ENCODE peak calls at places on chromosomes 12 and 14, in six cellular contexts. One of them, this sample, is unnamed. For H3K9me3, the result is how much of the 10 kb centered on the place peaks cover.

GRCh38 chr12:131115766-131116165 is 162.1 kb downstream of the ADGRD1 start:
- DNase-seq in suprapubic skin: no peak
- DNase-seq in HCT116: no peak
- DNase-seq in stomach: no peak
- DNase-seq in H1: no peak
- DNase-seq in spleen: no peak
- DNase-seq in this sample: no peak

GRCh38 chr14:22819191-22819988 is 4.2 kb upstream of the SLC7A7 start:
- DNase-seq in suprapubic skin: no peak
- DNase-seq in HCT116: no peak
- DNase-seq in stomach: peak
- DNase-seq in H1: no peak
- DNase-seq in spleen: peak
- DNase-seq in this sample: no peak

GRCh38 chr14:33862261-33862802 is 88.5 kb downstream of the EGLN3 start:
- DNase-seq in suprapubic skin: no peak
- DNase-seq in HCT116: no peak
- DNase-seq in stomach: no peak
- DNase-seq in H1: no peak
- DNase-seq in spleen: no peak
- DNase-seq in this sample: no peak

GRCh38 chr12:87272846-87273245 is 756.4 kb downstream of the C12orf50 start:
- DNase-seq in suprapubic skin: no peak
- DNase-seq in HCT116: no peak
- DNase-seq in stomach: no peak
- DNase-seq in H1: no peak
- DNase-seq in spleen: no peak
- DNase-seq in this sample: no peak

GRCh38 chr14:89315493-89316456 is 101.3 kb downstream of the FOXN3 start:
- DNase-seq in suprapubic skin: no peak
- DNase-seq in HCT116: no peak
- DNase-seq in stomach: no peak
- DNase-seq in H1: no peak
- DNase-seq in spleen: no peak
- DNase-seq in this sample: no peak

GRCh38 chr12:115433014-115433634 is 749.1 kb upstream of the TBX3 start:
- DNase-seq in suprapubic skin: no peak
- DNase-seq in HCT116: no peak
- DNase-seq in stomach: no peak
- DNase-seq in H1: no peak
- DNase-seq in spleen: no peak
- DNase-seq in this sample: no peak

GRCh38 chr12:8996682-8997405 is 7.5 kb downstream of the KLRG1 start:
- DNase-seq in suprapubic skin: no peak
- DNase-seq in HCT116: no peak
- DNase-seq in stomach: no peak
- DNase-seq in H1: no peak
- DNase-seq in spleen: no peak
- DNase-seq in this sample: no peak

GRCh38 chr14:64728106-64728505 is 23.9 kb downstream of the PLEKHG3 start:
- DNase-seq in suprapubic skin: no peak
- DNase-seq in HCT116: no peak
- DNase-seq in stomach: no peak
- DNase-seq in H1: no peak
- DNase-seq in spleen: peak
- DNase-seq in this sample: no peak

GRCh38 chr14:103530390-103530789 is 1.4 kb downstream of the TRMT61A start:
- DNase-seq in suprapubic skin: no peak
- DNase-seq in HCT116: no peak
- DNase-seq in stomach: no peak
- DNase-seq in H1: no peak
- DNase-seq in spleen: peak
- DNase-seq in this sample: no peak

GRCh38 chr12:105218434-105218833 is 17.5 kb downstream of the APPL2 start:
- DNase-seq in suprapubic skin: no peak
- DNase-seq in HCT116: no peak
- DNase-seq in stomach: no peak
- DNase-seq in H1: no peak
- DNase-seq in spleen: no peak
- DNase-seq in this sample: no peak

GRCh38 chr12:131559517-131560516 is 151.1 kb upstream of the SFSWAP start:
- DNase-seq in suprapubic skin: no peak
- DNase-seq in HCT116: peak
- DNase-seq in stomach: no peak
- DNase-seq in H1: no peak
- DNase-seq in spleen: no peak
- DNase-seq in this sample: no peak

GRCh38 chr12:627863-628805 is 35.1 kb downstream of the NINJ2 start:
- DNase-seq in suprapubic skin: no peak
- DNase-seq in HCT116: no peak
- DNase-seq in stomach: no peak
- DNase-seq in H1: no peak
- DNase-seq in spleen: no peak
- DNase-seq in this sample: no peak

GRCh38 chr12:123089631-123090353 is 61.1 kb downstream of the PITPNM2 start:
- DNase-seq in suprapubic skin: no peak
- DNase-seq in HCT116: peak
- DNase-seq in stomach: no peak
- DNase-seq in H1: no peak
- DNase-seq in spleen: no peak
- DNase-seq in this sample: no peak

GRCh38 chr12:91778091-91778819 is 367.4 kb downstream of the BTG1 start:
- DNase-seq in suprapubic skin: no peak
- DNase-seq in HCT116: peak
- DNase-seq in stomach: no peak
- DNase-seq in H1: no peak
- DNase-seq in spleen: no peak
- DNase-seq in this sample: no peak

GRCh38 chr12:133204264-133204603 is 22.9 kb downstream of the ZNF268 start:
- DNase-seq in suprapubic skin: no peak
- DNase-seq in HCT116: no peak
- DNase-seq in stomach: no peak
- DNase-seq in H1: no peak
- DNase-seq in spleen: no peak
- DNase-seq in this sample: no peak

GRCh38 chr12:133203344-133204263 is 22.3 kb downstream of the ZNF268 start:
- DNase-seq in suprapubic skin: no peak
- DNase-seq in HCT116: no peak
- DNase-seq in stomach: no peak
- DNase-seq in H1: no peak
- DNase-seq in spleen: no peak
- DNase-seq in this sample: no peak

GRCh38 chr12:133201888-133202287 is 20.6 kb downstream of the ZNF268 start:
- DNase-seq in suprapubic skin: no peak
- DNase-seq in HCT116: no peak
- DNase-seq in stomach: no peak
- DNase-seq in H1: no peak
- DNase-seq in spleen: no peak
- DNase-seq in this sample: no peak

GRCh38 chr12:133202493-133203343 is 21.4 kb downstream of the ZNF268 start:
- DNase-seq in suprapubic skin: no peak
- DNase-seq in HCT116: no peak
- DNase-seq in stomach: no peak
- DNase-seq in H1: no peak
- DNase-seq in spleen: no peak
- DNase-seq in this sample: no peak

GRCh38 chr12:133206390-133206789 is 25.1 kb downstream of the ZNF268 start:
- DNase-seq in suprapubic skin: no peak
- DNase-seq in HCT116: no peak
- DNase-seq in stomach: no peak
- DNase-seq in H1: no peak
- DNase-seq in spleen: no peak
- DNase-seq in this sample: no peak
- H3K9me3 ChIP-seq in suprapubic skin: half or more
- H3K9me3 ChIP-seq in HCT116: under half
- H3K9me3 ChIP-seq in stomach: half or more
- H3K9me3 ChIP-seq in H1: half or more
- H3K9me3 ChIP-seq in spleen: half or more
- H3K9me3 ChIP-seq in this sample: half or more

DNA sequence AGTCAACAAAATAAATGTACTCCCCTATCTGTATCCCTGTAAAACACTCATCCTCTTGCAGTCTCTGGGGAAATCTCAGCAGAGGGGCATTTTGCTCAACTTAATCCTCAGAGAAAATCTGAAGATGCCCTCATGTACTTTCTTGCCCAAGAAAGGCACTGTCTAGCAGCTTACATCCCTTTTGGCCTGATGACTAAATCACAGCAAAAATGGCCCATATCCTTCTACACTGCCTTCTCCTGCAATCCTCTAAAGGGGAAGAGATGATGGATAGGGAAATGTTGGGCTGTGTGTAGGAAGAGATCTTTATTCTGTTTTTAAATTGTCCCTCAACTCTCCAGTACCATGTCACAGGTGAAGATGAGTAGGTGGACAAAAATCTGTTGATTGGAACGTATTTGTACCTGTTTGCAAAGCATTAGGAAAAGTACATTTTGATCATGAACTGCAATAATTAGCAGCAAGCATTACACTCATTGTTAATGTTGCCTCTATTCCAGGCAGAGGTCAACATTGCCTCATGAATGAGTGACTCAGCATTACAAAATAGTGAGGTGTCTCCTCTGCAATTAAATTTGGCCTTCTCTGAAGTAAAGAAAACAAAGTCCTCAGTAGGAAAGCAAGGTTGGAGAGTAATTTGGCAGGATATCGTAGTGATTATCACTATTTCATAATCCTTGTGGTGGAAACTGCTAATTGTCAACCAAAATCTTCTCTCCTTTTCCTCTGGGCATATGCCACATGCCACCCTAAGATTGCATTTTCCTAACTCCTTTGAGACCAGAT is 172.4 kb upstream of the CAND1 start:
- DNase-seq in suprapubic skin: no peak
- DNase-seq in HCT116: no peak
- DNase-seq in stomach: no peak
- DNase-seq in H1: no peak
- DNase-seq in spleen: no peak
- DNase-seq in this sample: no peak
- TF ChIP-seq POLR2AphosphoS5 in suprapubic skin: peak
- TF ChIP-seq POLR2AphosphoS5 in HCT116: no peak
- TF ChIP-seq POLR2AphosphoS5 in stomach: peak
- TF ChIP-seq POLR2AphosphoS5 in H1: no peak
- TF ChIP-seq POLR2AphosphoS5 in spleen: no peak
- TF ChIP-seq POLR2AphosphoS5 in this sample: peak

DNA sequence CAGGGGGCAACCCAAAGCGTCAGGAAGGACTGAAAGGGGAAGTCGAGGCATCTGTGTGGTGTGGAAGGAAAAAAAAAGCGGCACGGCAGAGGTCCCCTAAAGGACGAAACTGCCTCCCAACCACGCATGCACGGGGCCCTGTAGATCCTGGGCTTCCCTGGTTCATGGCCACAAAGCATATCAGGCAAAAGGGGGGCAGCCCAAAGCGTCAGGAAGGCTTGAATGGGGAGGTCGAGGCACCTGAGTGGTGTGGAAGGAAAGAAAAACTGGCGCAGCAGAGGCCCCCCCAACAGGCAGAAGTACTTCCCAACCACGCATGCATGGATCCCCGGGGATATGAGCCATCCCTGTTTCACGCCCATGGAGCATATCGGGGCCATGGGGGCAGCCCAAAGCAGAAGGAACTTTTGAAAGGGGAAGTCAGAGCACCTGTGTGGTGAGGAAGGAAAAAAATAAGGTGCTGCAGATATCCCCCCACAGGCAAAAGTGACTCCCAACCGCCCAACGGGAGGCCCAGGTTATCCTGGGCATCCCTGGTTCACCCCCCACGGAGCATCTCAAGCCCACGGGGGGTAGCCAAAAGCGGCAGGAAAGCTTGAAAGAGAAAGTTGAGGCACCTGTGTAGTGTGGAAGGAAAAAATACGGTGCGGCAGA is 581.2 kb downstream of the ALG10 start:
- DNase-seq in suprapubic skin: no peak
- DNase-seq in HCT116: no peak
- DNase-seq in stomach: no peak
- DNase-seq in H1: no peak
- DNase-seq in spleen: peak
- DNase-seq in this sample: no peak
- H3K9me3 ChIP-seq in suprapubic skin: half or more
- H3K9me3 ChIP-seq in HCT116: under half
- H3K9me3 ChIP-seq in stomach: half or more
- H3K9me3 ChIP-seq in H1: half or more
- H3K9me3 ChIP-seq in spleen: half or more
- H3K9me3 ChIP-seq in this sample: under half

GRCh38 chr12:30023186-30023585 is 239.4 kb upstream of the TMTC1 start:
- DNase-seq in suprapubic skin: no peak
- DNase-seq in HCT116: no peak
- DNase-seq in stomach: no peak
- DNase-seq in H1: no peak
- DNase-seq in spleen: no peak
- DNase-seq in this sample: no peak

GRCh38 chr12:30021046-30021833 is 237.5 kb upstream of the TMTC1 start:
- DNase-seq in suprapubic skin: no peak
- DNase-seq in HCT116: no peak
- DNase-seq in stomach: no peak
- DNase-seq in H1: no peak
- DNase-seq in spleen: no peak
- DNase-seq in this sample: no peak

GRCh38 chr12:30025317-30025716 is 241.6 kb upstream of the TMTC1 start:
- DNase-seq in suprapubic skin: no peak
- DNase-seq in HCT116: no peak
- DNase-seq in stomach: no peak
- DNase-seq in H1: no peak
- DNase-seq in spleen: no peak
- DNase-seq in this sample: no peak

DNA sequence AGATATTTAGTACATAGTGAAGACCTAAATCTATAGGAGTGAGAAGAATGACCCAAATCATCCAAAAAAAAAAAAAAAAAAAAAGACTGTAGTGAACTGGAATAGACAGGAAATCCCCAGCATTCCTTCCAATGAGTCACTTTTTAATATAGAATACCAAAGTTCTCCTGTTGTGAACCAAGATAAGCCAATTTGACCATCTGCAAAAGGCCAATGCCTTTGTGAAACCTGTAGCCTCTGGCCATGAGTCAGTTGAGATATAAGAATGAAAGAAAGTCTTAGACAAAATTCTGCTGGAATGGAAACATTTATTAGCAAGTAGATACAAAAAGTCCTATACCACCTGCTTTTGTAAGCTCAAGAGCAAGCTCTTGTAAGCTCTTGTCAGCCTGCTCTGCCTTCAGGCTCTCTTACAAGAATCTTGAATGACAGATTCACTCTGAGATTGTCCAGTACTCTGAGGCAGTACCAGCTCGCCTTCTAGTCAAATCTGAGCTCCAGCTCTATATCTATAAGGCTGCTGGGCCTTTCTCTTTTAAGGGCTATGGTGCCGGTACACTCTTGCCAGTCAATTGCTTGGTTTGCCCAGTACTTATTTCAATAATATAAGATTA is 243.0 kb upstream of the TMTC1 start:
- DNase-seq in suprapubic skin: no peak
- DNase-seq in HCT116: no peak
- DNase-seq in stomach: no peak
- DNase-seq in H1: no peak
- DNase-seq in spleen: no peak
- DNase-seq in this sample: no peak
- TF ChIP-seq POLR2AphosphoS5 in suprapubic skin: no peak
- TF ChIP-seq POLR2AphosphoS5 in HCT116: no peak
- TF ChIP-seq POLR2AphosphoS5 in stomach: no peak
- TF ChIP-seq POLR2AphosphoS5 in H1: no peak
- TF ChIP-seq POLR2AphosphoS5 in spleen: no peak
- TF ChIP-seq POLR2AphosphoS5 in this sample: no peak